ENCODE peak calls at places on chromosomes 2 and 18, in nine cellular contexts. L, E, F, Q, R, J, U, N and T are unnamed samples. For H3K36me3, the result is how much of the 10 kb centered on the place peaks cover.

GRCh38 chr2:208415897-208416296 is 9.3 kb downstream of the PTH2R start:
- DNase-seq in L (no peak), E (no peak), F (no peak), Q (no peak), R (no peak), J (no peak), U (no peak), N (no peak), T (no peak)

GRCh38 chr18:12030667-12031066 is 49.4 kb downstream of the IMPA2 start:
- DNase-seq in L (no peak), E (peak), F (no peak), Q (no peak), R (no peak), J (no peak), U (no peak), N (no peak), T (no peak)

GRCh38 chr2:187654535-187654934 is 100.3 kb upstream of the TFPI start:
- DNase-seq in L (no peak), E (no peak), F (no peak), Q (peak), R (peak), J (no peak), U (no peak), N (no peak), T (peak)

GRCh38 chr2:196336206-196336605 is 164.8 kb upstream of the STK17B start:
- DNase-seq in L (peak), E (no peak), F (no peak), Q (no peak), R (no peak), J (no peak), U (no peak), N (no peak), T (no peak)

GRCh38 chr18:59681051-59681450 is 16.2 kb downstream of the CCBE1 start:
- DNase-seq in L (no peak), E (no peak), F (no peak), Q (no peak), R (no peak), J (no peak), U (no peak), N (no peak), T (no peak)

GRCh38 chr2:172093416-172094318 is 8.4 kb downstream of the DLX1 start:
- DNase-seq in L (no peak), E (no peak), F (no peak), Q (peak), R (no peak), J (no peak), U (no peak), N (no peak), T (no peak)

GRCh38 chr2:237258146-237258545 is 155.8 kb downstream of the COL6A3 start:
- DNase-seq in L (peak), E (no peak), F (no peak), Q (peak), R (no peak), J (no peak), U (no peak), N (no peak), T (no peak)

GRCh38 chr18:9474103-9474982 is 970 bp upstream of the RALBP1 start:
- DNase-seq in L (peak), E (no peak), F (no peak), Q (peak), R (peak), J (peak), U (no peak), N (peak), T (no peak)

GRCh38 chr2:207825958-207826330 is 56.2 kb upstream of the FZD5 start:
- DNase-seq in L (no peak), E (no peak), F (no peak), Q (no peak), R (no peak), J (no peak), U (no peak), N (no peak), T (no peak)

GRCh38 chr2:240245706-240246105 is 105.2 kb upstream of the OTOS start:
- DNase-seq in L (no peak), E (peak), F (no peak), Q (no peak), R (no peak), J (no peak), U (no peak), N (no peak), T (no peak)

GRCh38 chr2:133456156-133456555 is 112.1 kb downstream of the NCKAP5 start:
- DNase-seq in L (no peak), E (no peak), F (no peak), Q (no peak), R (no peak), J (no peak), U (no peak), N (no peak), T (no peak)

GRCh38 chr2:197107291-197108269 is 181.1 kb upstream of the PGAP1 start:
- DNase-seq in L (peak), E (no peak), F (no peak), Q (peak), R (no peak), J (peak), U (no peak), N (no peak), T (no peak)

GRCh38 chr18:61882296-61883004 is 10.4 kb downstream of the RNF152 start:
- DNase-seq in L (peak), E (no peak), F (no peak), Q (peak), R (no peak), J (no peak), U (no peak), N (peak), T (no peak)

GRCh38 chr2:174233771-174234275 is 14.5 kb downstream of the OLA1 start:
- DNase-seq in L (no peak), E (no peak), F (no peak), Q (no peak), R (no peak), J (no peak), U (no peak), N (no peak), T (no peak)

GRCh38 chr18:22559414-22560282 is 141.9 kb upstream of the CTAGE1 start:
- DNase-seq in L (peak), E (peak), F (no peak), Q (peak), R (peak), J (peak), U (peak), N (peak), T (peak)

GRCh38 chr2:118387509-118387908 is 299.2 kb downstream of the INSIG2 start:
- DNase-seq in L (peak), E (no peak), F (no peak), Q (no peak), R (no peak), J (no peak), U (no peak), N (no peak), T (no peak)

GRCh38 chr18:59961086-59961485 is 61.3 kb downstream of the PMAIP1 start:
- DNase-seq in L (no peak), E (no peak), F (no peak), Q (no peak), R (no peak), J (peak), U (no peak), N (no peak), T (peak)

GRCh38 chr18:50356036-50356945 is 18.6 kb upstream of the SKA1 start:
- DNase-seq in L (peak), E (no peak), F (no peak), Q (peak), R (no peak), J (no peak), U (no peak), N (no peak), T (no peak)

GRCh38 chr2:107402330-107402729 is 424.4 kb upstream of the RGPD4 start:
- DNase-seq in L (no peak), E (no peak), F (no peak), Q (no peak), R (no peak), J (no peak), U (no peak), N (no peak), T (no peak)

GRCh38 chr2:67503066-67503795 is 106.1 kb downstream of the ETAA1 start:
- DNase-seq in L (peak), E (no peak), F (no peak), Q (no peak), R (no peak), J (no peak), U (no peak), N (no peak), T (no peak)

GRCh38 chr2:71613953-71614925 is 160.9 kb downstream of the DYSF start:
- DNase-seq in L (no peak), E (peak), F (no peak), Q (no peak), R (no peak), J (no peak), U (no peak), N (no peak), T (no peak)

GRCh38 chr2:220215785-220216184 is 588.4 kb downstream of the SLC4A3 start:
- DNase-seq in L (no peak), E (no peak), F (no peak), Q (no peak), R (no peak), J (no peak), U (no peak), N (no peak), T (no peak)

GRCh38 chr2:72988726-72989273 is 71.5 kb downstream of the EMX1 start:
- DNase-seq in L (no peak), E (peak), F (no peak), Q (no peak), R (no peak), J (peak), U (no peak), N (no peak), T (no peak)

GRCh38 chr2:229943770-229944449 is 21.6 kb downstream of the FBXO36 start:
- DNase-seq in L (peak), E (no peak), F (no peak), Q (no peak), R (no peak), J (no peak), U (no peak), N (no peak), T (no peak)

GRCh38 chr18:23207994-23208393 is 72.7 kb downstream of the CABLES1 start:
- DNase-seq in L (no peak), E (no peak), F (no peak), Q (no peak), R (no peak), J (no peak), U (no peak), N (no peak), T (no peak)

GRCh38 chr2:187988348-187988747 is 303.3 kb upstream of the GULP1 start:
- DNase-seq in L (no peak), E (no peak), F (no peak), Q (peak), R (no peak), J (no peak), U (no peak), N (no peak), T (no peak)

GRCh38 chr2:32418777-32419176 is 62.0 kb downstream of the BIRC6 start:
- DNase-seq in L (peak), E (no peak), F (no peak), Q (no peak), R (no peak), J (no peak), U (no peak), N (no peak), T (no peak)

GRCh38 chr2:18814387-18814786 is 225.0 kb upstream of the NT5C1B start:
- DNase-seq in L (peak), E (no peak), F (no peak), Q (no peak), R (no peak), J (no peak), U (no peak), N (no peak), T (no peak)

GRCh38 chr18:67733094-67733493 is 216.6 kb upstream of the DSEL start:
- DNase-seq in L (peak), E (no peak), F (no peak), Q (no peak), R (no peak), J (no peak), U (no peak), N (no peak), T (no peak)

GRCh38 chr2:33577084-33577483 is 22.0 kb downstream of the FAM98A start:
- DNase-seq in L (no peak), E (no peak), F (no peak), Q (peak), R (no peak), J (no peak), U (no peak), N (no peak), T (no peak)

GRCh38 chr2:10398496-10398895 is 49.6 kb downstream of the ODC1 start:
- DNase-seq in L (no peak), E (no peak), F (no peak), Q (no peak), R (no peak), J (peak), U (no peak), N (no peak), T (no peak)

GRCh38 chr2:14638488-14638887 is 6.0 kb downstream of the LRATD1 start:
- DNase-seq in L (no peak), E (no peak), F (no peak), Q (no peak), R (no peak), J (no peak), U (no peak), N (no peak), T (no peak)

GRCh38 chr18:65035701-65036100 is 715.1 kb upstream of the CDH7 start:
- DNase-seq in L (no peak), E (no peak), F (no peak), Q (no peak), R (no peak), J (no peak), U (no peak), N (no peak), T (no peak)

GRCh38 chr2:209451209-209451822 is 27.5 kb downstream of the MAP2 start:
- DNase-seq in L (no peak), E (no peak), F (no peak), Q (peak), R (no peak), J (no peak), U (no peak), N (no peak), T (no peak)

GRCh38 chr2:221673248-221673647 is 101.1 kb upstream of the EPHA4 start:
- DNase-seq in L (no peak), E (no peak), F (no peak), Q (no peak), R (no peak), J (no peak), U (no peak), N (no peak), T (no peak)

GRCh38 chr2:218655751-218656150 is 3.7 kb downstream of the ZNF142 start:
- DNase-seq in L (no peak), E (no peak), F (no peak), Q (no peak), R (no peak), J (no peak), U (no peak), N (no peak), T (no peak)
- H3K36me3 ChIP-seq in L (under half), E (under half), F (under half), Q (under half), R (under half), J (under half), U (under half), N (under half), T (under half)

DNA sequence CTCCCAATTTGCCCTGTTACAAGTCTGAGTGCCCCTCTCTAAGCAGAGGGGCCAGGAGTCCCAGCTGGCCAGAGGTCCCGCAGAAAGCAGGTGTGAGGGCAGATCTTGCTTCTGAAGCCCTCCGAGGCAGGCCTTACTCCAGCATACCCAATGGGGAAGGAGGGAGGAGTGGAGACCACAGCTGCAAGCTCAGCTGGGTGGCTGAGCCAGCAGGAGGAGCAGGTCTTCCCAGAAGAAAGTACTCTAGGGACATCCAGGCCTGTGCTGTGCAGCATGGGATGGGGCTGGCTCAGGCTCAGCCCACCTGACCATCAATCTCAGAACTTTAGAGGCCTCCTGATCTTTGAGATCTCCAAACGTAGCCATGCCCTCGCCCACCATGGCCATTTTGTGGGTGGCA is 31.3 kb downstream of the PLB1 start:
- DNase-seq in L (no peak), E (no peak), F (no peak), Q (peak), R (no peak), J (no peak), U (no peak), N (no peak), T (no peak)
- H3K27ac ChIP-seq in L (no peak), E (no peak), F (no peak), Q (no peak), R (no peak), J (no peak), U (no peak), N (no peak), T (no peak)

GRCh38 chr2:21429747-21430146 is 306.0 kb downstream of the TDRD15 start:
- DNase-seq in L (no peak), E (no peak), F (no peak), Q (no peak), R (no peak), J (no peak), U (no peak), N (no peak), T (no peak)

GRCh38 chr2:21431078-21431477 is 307.3 kb downstream of the TDRD15 start:
- DNase-seq in L (no peak), E (no peak), F (no peak), Q (no peak), R (no peak), J (no peak), U (no peak), N (no peak), T (no peak)

GRCh38 chr2:21427606-21428005 is 303.8 kb downstream of the TDRD15 start:
- DNase-seq in L (no peak), E (no peak), F (no peak), Q (no peak), R (no peak), J (no peak), U (no peak), N (no peak), T (no peak)

GRCh38 chr2:21424375-21424774 is 300.6 kb downstream of the TDRD15 start:
- DNase-seq in L (no peak), E (no peak), F (no peak), Q (no peak), R (no peak), J (no peak), U (no peak), N (no peak), T (no peak)

DNA sequence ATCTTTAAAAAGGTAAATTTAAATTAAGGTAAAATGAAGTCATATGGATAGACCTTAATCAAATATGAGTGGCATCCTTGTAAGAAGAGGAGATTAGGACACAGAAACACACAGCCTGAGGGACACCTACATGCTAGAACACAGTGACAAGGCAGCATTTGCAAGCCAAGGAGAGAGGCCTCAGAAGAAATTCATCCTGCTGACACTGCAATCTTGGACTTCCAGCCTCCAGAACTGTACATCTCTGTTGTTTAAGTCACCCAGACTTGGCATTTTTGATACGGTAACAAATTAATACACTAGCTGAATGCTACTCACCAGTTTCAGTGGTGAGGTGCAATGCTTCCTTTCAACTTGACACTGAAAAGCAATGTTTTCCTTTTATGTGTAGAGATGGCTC is 305.0 kb downstream of the TDRD15 start:
- DNase-seq in L (no peak), E (no peak), F (no peak), Q (no peak), R (no peak), J (no peak), U (no peak), N (no peak), T (no peak)
- H3K36me3 ChIP-seq in L (under half), E (under half), F (under half), Q (under half), R (under half), J (under half), U (under half), N (under half), T (under half)

DNA sequence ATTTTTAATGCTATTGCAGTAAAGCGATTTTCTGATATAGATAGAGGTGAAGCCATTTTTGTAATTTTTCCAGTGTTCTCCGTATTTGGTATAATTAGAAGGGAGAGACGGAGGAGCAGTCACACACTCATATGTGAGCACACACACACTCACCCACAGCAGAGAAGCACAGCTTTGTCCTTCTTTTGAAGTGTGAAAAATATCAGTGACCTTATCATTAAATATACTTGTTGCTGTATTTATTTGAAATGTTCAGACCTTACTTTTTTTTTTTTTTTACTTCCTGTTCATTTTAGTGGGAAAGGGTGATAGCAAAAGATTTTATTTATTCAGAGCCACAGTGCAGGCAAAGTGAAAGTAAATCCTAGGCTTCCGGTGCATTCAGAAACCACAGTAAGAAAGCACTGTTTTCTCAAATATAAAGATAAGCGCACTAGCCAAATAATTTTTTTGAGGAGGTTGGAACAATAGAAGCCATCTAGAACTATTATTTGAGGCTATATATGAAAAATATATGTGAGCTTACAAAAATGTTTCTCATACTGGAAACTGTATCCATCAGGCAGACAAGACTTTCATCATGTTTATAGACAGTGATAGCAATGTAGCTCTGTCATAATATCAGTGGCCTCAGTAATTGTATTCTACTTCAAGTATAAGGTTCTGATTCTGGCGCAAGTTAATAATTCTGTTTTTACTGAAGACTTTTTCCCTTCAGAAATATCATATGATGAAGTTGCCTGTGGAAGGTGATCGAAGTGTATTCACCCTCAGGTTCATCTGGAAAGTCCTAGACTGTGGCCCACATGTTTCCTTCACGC is 37.2 kb downstream of the TSHZ1 start:
- DNase-seq in L (peak), E (no peak), F (no peak), Q (no peak), R (no peak), J (no peak), U (peak), N (no peak), T (no peak)
- H3K27ac ChIP-seq in L (peak), E (no peak), F (no peak), Q (no peak), R (peak), J (peak), U (peak), N (peak), T (peak)

GRCh38 chr2:84963692-84964405 is 7.1 kb upstream of the KCMF1 start:
- DNase-seq in L (peak), E (no peak), F (no peak), Q (no peak), R (no peak), J (no peak), U (no peak), N (peak), T (peak)

GRCh38 chr2:84963323-84963691 is 7.7 kb upstream of the KCMF1 start:
- DNase-seq in L (no peak), E (no peak), F (no peak), Q (no peak), R (no peak), J (no peak), U (no peak), N (no peak), T (no peak)

GRCh38 chr2:84965192-84965516 is 5.8 kb upstream of the KCMF1 start:
- DNase-seq in L (no peak), E (no peak), F (no peak), Q (no peak), R (no peak), J (no peak), U (no peak), N (no peak), T (no peak)

GRCh38 chr2:84965827-84966226 is 5.1 kb upstream of the KCMF1 start:
- DNase-seq in L (no peak), E (no peak), F (no peak), Q (no peak), R (no peak), J (no peak), U (no peak), N (no peak), T (no peak)

GRCh38 chr2:84964406-84965191 is 6.4 kb upstream of the KCMF1 start:
- DNase-seq in L (no peak), E (no peak), F (no peak), Q (no peak), R (no peak), J (no peak), U (no peak), N (no peak), T (no peak)
- H3K36me3 ChIP-seq in L (under half), E (under half), F (under half), Q (under half), R (under half), J (under half), U (under half), N (under half), T (under half)